ENCODE peak calls at places on chromosomes 1 and 21, in ten cellular contexts. One of them, this sample, is unnamed.

GRCh38 chr1:38370716-38371504 is 324.3 kb upstream of the POU3F1 start:
- DNase-seq in OCI-LY7: no peak
- DNase-seq in astrocyte of the spinal cord: no peak
- DNase-seq in prostate gland: no peak
- DNase-seq in thyroid gland: no peak
- DNase-seq in foreskin fibroblast: no peak
- DNase-seq in neural progenitor cell: no peak
- DNase-seq in IMR-90: no peak
- DNase-seq in heart left ventricle: no peak
- DNase-seq in ovary: no peak
- DNase-seq in this sample: no peak

GRCh38 chr1:14884619-14885175 is 268.9 kb upstream of the TMEM51 start:
- DNase-seq in OCI-LY7: no peak
- DNase-seq in astrocyte of the spinal cord: no peak
- DNase-seq in prostate gland: no peak
- DNase-seq in thyroid gland: no peak
- DNase-seq in foreskin fibroblast: no peak
- DNase-seq in neural progenitor cell: no peak
- DNase-seq in IMR-90: no peak
- DNase-seq in heart left ventricle: no peak
- DNase-seq in ovary: no peak
- DNase-seq in this sample: no peak

GRCh38 chr1:213277036-213277435 is 226.0 kb downstream of the RPS6KC1 start:
- DNase-seq in OCI-LY7: no peak
- DNase-seq in astrocyte of the spinal cord: no peak
- DNase-seq in prostate gland: no peak
- DNase-seq in thyroid gland: no peak
- DNase-seq in foreskin fibroblast: no peak
- DNase-seq in neural progenitor cell: no peak
- DNase-seq in IMR-90: no peak
- DNase-seq in heart left ventricle: no peak
- DNase-seq in ovary: no peak
- DNase-seq in this sample: no peak

GRCh38 chr1:64829411-64830033 is 84.6 kb downstream of the RAVER2 start:
- DNase-seq in OCI-LY7: no peak
- DNase-seq in astrocyte of the spinal cord: no peak
- DNase-seq in prostate gland: no peak
- DNase-seq in thyroid gland: no peak
- DNase-seq in foreskin fibroblast: no peak
- DNase-seq in neural progenitor cell: peak; percentile 48
- DNase-seq in IMR-90: no peak
- DNase-seq in heart left ventricle: no peak
- DNase-seq in ovary: no peak
- DNase-seq in this sample: no peak

GRCh38 chr1:10225573-10225972 is 15.2 kb downstream of the KIF1B start:
- DNase-seq in OCI-LY7: no peak
- DNase-seq in astrocyte of the spinal cord: peak; percentile 52
- DNase-seq in prostate gland: no peak
- DNase-seq in thyroid gland: no peak
- DNase-seq in foreskin fibroblast: peak; percentile 20
- DNase-seq in neural progenitor cell: no peak
- DNase-seq in IMR-90: peak; percentile 43
- DNase-seq in heart left ventricle: no peak
- DNase-seq in ovary: no peak
- DNase-seq in this sample: no peak

GRCh38 chr1:59605761-59606160 is 209.0 kb upstream of the HOOK1 start:
- DNase-seq in OCI-LY7: no peak
- DNase-seq in astrocyte of the spinal cord: peak; percentile 46
- DNase-seq in prostate gland: no peak
- DNase-seq in thyroid gland: no peak
- DNase-seq in foreskin fibroblast: peak; percentile 83
- DNase-seq in neural progenitor cell: no peak
- DNase-seq in IMR-90: peak; percentile 78
- DNase-seq in heart left ventricle: no peak
- DNase-seq in ovary: no peak
- DNase-seq in this sample: no peak

GRCh38 chr21:43800566-43800965 is 11.2 kb downstream of the RRP1 start:
- DNase-seq in OCI-LY7: no peak
- DNase-seq in astrocyte of the spinal cord: no peak
- DNase-seq in prostate gland: no peak
- DNase-seq in thyroid gland: no peak
- DNase-seq in foreskin fibroblast: no peak
- DNase-seq in neural progenitor cell: no peak
- DNase-seq in IMR-90: no peak
- DNase-seq in heart left ventricle: no peak
- DNase-seq in ovary: no peak
- DNase-seq in this sample: no peak

GRCh38 chr1:7705048-7705907 is 65.8 kb upstream of the VAMP3 start:
- DNase-seq in OCI-LY7: no peak
- DNase-seq in astrocyte of the spinal cord: no peak
- DNase-seq in prostate gland: peak; percentile 13
- DNase-seq in thyroid gland: peak; percentile 14
- DNase-seq in foreskin fibroblast: peak; percentile 14
- DNase-seq in neural progenitor cell: peak; percentile 55
- DNase-seq in IMR-90: no peak
- DNase-seq in heart left ventricle: peak; percentile 45
- DNase-seq in ovary: no peak
- DNase-seq in this sample: no peak

GRCh38 chr1:33007190-33008050 is 29.3 kb downstream of the AK2 start:
- DNase-seq in OCI-LY7: peak; percentile 18
- DNase-seq in astrocyte of the spinal cord: peak; percentile 90
- DNase-seq in prostate gland: peak; percentile 33
- DNase-seq in thyroid gland: no peak
- DNase-seq in foreskin fibroblast: peak; percentile 94
- DNase-seq in neural progenitor cell: peak; percentile 44
- DNase-seq in IMR-90: peak; percentile 94
- DNase-seq in heart left ventricle: no peak
- DNase-seq in ovary: no peak
- DNase-seq in this sample: no peak

GRCh38 chr1:172351761-172352161 is 68.7 kb upstream of the C1orf105 start:
- DNase-seq in OCI-LY7: no peak
- DNase-seq in astrocyte of the spinal cord: peak; percentile 68
- DNase-seq in prostate gland: no peak
- DNase-seq in thyroid gland: peak; percentile 46
- DNase-seq in foreskin fibroblast: peak; percentile 54
- DNase-seq in neural progenitor cell: no peak
- DNase-seq in IMR-90: peak; percentile 74
- DNase-seq in heart left ventricle: no peak
- DNase-seq in ovary: no peak
- DNase-seq in this sample: no peak

GRCh38 chr1:59146651-59147358 is 150.1 kb upstream of the FGGY start:
- DNase-seq in OCI-LY7: no peak
- DNase-seq in astrocyte of the spinal cord: peak; percentile 59
- DNase-seq in prostate gland: no peak
- DNase-seq in thyroid gland: peak; percentile 40
- DNase-seq in foreskin fibroblast: peak; percentile 56
- DNase-seq in neural progenitor cell: peak; percentile 66
- DNase-seq in IMR-90: peak; percentile 28
- DNase-seq in heart left ventricle: peak; percentile 73
- DNase-seq in ovary: peak; percentile 53
- DNase-seq in this sample: peak; percentile 80

GRCh38 chr21:33441489-33442477 is 38.0 kb downstream of the TMEM50B start:
- DNase-seq in OCI-LY7: peak; percentile 85
- DNase-seq in astrocyte of the spinal cord: peak; percentile 75
- DNase-seq in prostate gland: no peak
- DNase-seq in thyroid gland: peak; percentile 93
- DNase-seq in foreskin fibroblast: peak; percentile 68
- DNase-seq in neural progenitor cell: no peak
- DNase-seq in IMR-90: peak; percentile 94
- DNase-seq in heart left ventricle: peak; percentile 70
- DNase-seq in ovary: no peak
- DNase-seq in this sample: peak; percentile 89

GRCh38 chr21:28554660-28555475 is 437.8 kb downstream of the LTN1 start:
- DNase-seq in OCI-LY7: no peak
- DNase-seq in astrocyte of the spinal cord: peak; percentile 67
- DNase-seq in prostate gland: no peak
- DNase-seq in thyroid gland: no peak
- DNase-seq in foreskin fibroblast: no peak
- DNase-seq in neural progenitor cell: peak; percentile 3
- DNase-seq in IMR-90: peak; percentile 63
- DNase-seq in heart left ventricle: no peak
- DNase-seq in ovary: no peak
- DNase-seq in this sample: no peak

GRCh38 chr1:227998374-227999055 is 8.3 kb upstream of the WNT3A start:
- DNase-seq in OCI-LY7: no peak
- DNase-seq in astrocyte of the spinal cord: no peak
- DNase-seq in prostate gland: no peak
- DNase-seq in thyroid gland: no peak
- DNase-seq in foreskin fibroblast: no peak
- DNase-seq in neural progenitor cell: no peak
- DNase-seq in IMR-90: no peak
- DNase-seq in heart left ventricle: no peak
- DNase-seq in ovary: no peak
- DNase-seq in this sample: no peak

GRCh38 chr1:214472362-214472761 is 79.0 kb downstream of the PTPN14 start:
- DNase-seq in OCI-LY7: no peak
- DNase-seq in astrocyte of the spinal cord: no peak
- DNase-seq in prostate gland: no peak
- DNase-seq in thyroid gland: no peak
- DNase-seq in foreskin fibroblast: no peak
- DNase-seq in neural progenitor cell: no peak
- DNase-seq in IMR-90: no peak
- DNase-seq in heart left ventricle: no peak
- DNase-seq in ovary: no peak
- DNase-seq in this sample: no peak

GRCh38 chr1:115330480-115331013 is 7.5 kb downstream of the NGF start:
- DNase-seq in OCI-LY7: no peak
- DNase-seq in astrocyte of the spinal cord: peak; percentile 87
- DNase-seq in prostate gland: no peak
- DNase-seq in thyroid gland: no peak
- DNase-seq in foreskin fibroblast: peak; percentile 90
- DNase-seq in neural progenitor cell: no peak
- DNase-seq in IMR-90: peak; percentile 96
- DNase-seq in heart left ventricle: no peak
- DNase-seq in ovary: peak; percentile 50
- DNase-seq in this sample: peak; percentile 71

GRCh38 chr1:38285807-38286530 is 239.4 kb upstream of the POU3F1 start:
- DNase-seq in OCI-LY7: no peak
- DNase-seq in astrocyte of the spinal cord: no peak
- DNase-seq in prostate gland: no peak
- DNase-seq in thyroid gland: no peak
- DNase-seq in foreskin fibroblast: no peak
- DNase-seq in neural progenitor cell: peak; percentile 95
- DNase-seq in IMR-90: no peak
- DNase-seq in heart left ventricle: no peak
- DNase-seq in ovary: no peak
- DNase-seq in this sample: no peak

GRCh38 chr21:40568756-40569155 is 278.2 kb downstream of the DSCAM start:
- DNase-seq in OCI-LY7: no peak
- DNase-seq in astrocyte of the spinal cord: no peak
- DNase-seq in prostate gland: no peak
- DNase-seq in thyroid gland: no peak
- DNase-seq in foreskin fibroblast: no peak
- DNase-seq in neural progenitor cell: no peak
- DNase-seq in IMR-90: no peak
- DNase-seq in heart left ventricle: no peak
- DNase-seq in ovary: no peak
- DNase-seq in this sample: no peak
- H3K4me3 ChIP-seq in OCI-LY7: no peak overlapping the region
- H3K4me3 ChIP-seq in astrocyte of the spinal cord: no peak overlapping the region
- H3K4me3 ChIP-seq in prostate gland: no peak overlapping the region
- H3K4me3 ChIP-seq in thyroid gland: no peak overlapping the region
- H3K4me3 ChIP-seq in foreskin fibroblast: no peak overlapping the region
- H3K4me3 ChIP-seq in neural progenitor cell: no peak overlapping the region
- H3K4me3 ChIP-seq in IMR-90: no peak overlapping the region
- H3K4me3 ChIP-seq in heart left ventricle: no peak overlapping the region
- H3K4me3 ChIP-seq in ovary: no peak overlapping the region
- H3K4me3 ChIP-seq in this sample: no peak overlapping the region

GRCh38 chr1:183922197-183922596 is 115.3 kb downstream of the COLGALT2 start:
- DNase-seq in OCI-LY7: no peak
- DNase-seq in astrocyte of the spinal cord: no peak
- DNase-seq in prostate gland: no peak
- DNase-seq in thyroid gland: no peak
- DNase-seq in foreskin fibroblast: no peak
- DNase-seq in neural progenitor cell: no peak
- DNase-seq in IMR-90: no peak
- DNase-seq in heart left ventricle: no peak
- DNase-seq in ovary: no peak
- DNase-seq in this sample: no peak
- TF ChIP-seq CTCF in OCI-LY7: peak; percentile 34
- TF ChIP-seq CTCF in astrocyte of the spinal cord: no peak
- TF ChIP-seq CTCF in prostate gland: no peak
- TF ChIP-seq CTCF in thyroid gland: no peak
- TF ChIP-seq CTCF in foreskin fibroblast: no peak
- TF ChIP-seq CTCF in neural progenitor cell: peak; percentile 19
- TF ChIP-seq CTCF in IMR-90: no peak
- TF ChIP-seq CTCF in heart left ventricle: peak; percentile 32
- TF ChIP-seq CTCF in ovary: no peak
- TF ChIP-seq CTCF in this sample: no peak

DNA sequence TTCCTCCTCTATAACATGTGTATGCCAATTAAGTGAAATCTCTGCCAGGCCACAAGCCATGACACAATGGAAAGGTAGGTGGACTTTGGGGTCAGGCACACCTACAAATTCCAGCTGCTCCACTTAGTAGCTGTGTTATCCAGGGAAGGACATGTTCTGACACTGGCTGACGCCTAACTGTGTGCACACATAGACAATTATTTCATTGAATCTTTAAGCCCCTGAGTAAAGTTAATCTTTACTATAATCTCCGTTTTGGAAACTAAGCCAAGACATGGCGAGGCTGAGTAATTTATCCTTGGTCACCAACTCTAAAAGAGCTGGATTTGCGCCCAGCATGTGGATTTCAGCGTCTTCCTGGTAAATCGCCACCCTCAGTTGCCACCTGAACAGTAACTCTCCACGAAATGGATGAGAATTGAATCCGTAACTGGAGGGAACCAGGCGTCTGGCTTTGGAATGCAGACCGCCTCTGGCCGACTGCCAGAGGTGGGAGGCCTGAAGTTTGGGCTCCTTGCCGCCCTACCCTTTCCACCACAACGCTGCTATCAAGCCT is 925 bp upstream of the SNRPE start:
- DNase-seq in OCI-LY7: no peak
- DNase-seq in astrocyte of the spinal cord: peak; percentile 50
- DNase-seq in prostate gland: peak; percentile 85
- DNase-seq in thyroid gland: peak; percentile 33
- DNase-seq in foreskin fibroblast: peak; percentile 58
- DNase-seq in neural progenitor cell: peak; percentile 20
- DNase-seq in IMR-90: peak; percentile 10
- DNase-seq in heart left ventricle: no peak
- DNase-seq in ovary: peak; percentile 56
- DNase-seq in this sample: no peak
- H3K4me3 ChIP-seq in OCI-LY7: no peak overlapping the region
- H3K4me3 ChIP-seq in astrocyte of the spinal cord: peak overlapping the region; percentile 100
- H3K4me3 ChIP-seq in prostate gland: peak overlapping the region; percentile 69
- H3K4me3 ChIP-seq in thyroid gland: no peak overlapping the region
- H3K4me3 ChIP-seq in foreskin fibroblast: peak overlapping the region; percentile 70
- H3K4me3 ChIP-seq in neural progenitor cell: no peak overlapping the region
- H3K4me3 ChIP-seq in IMR-90: no peak overlapping the region
- H3K4me3 ChIP-seq in heart left ventricle: no peak overlapping the region
- H3K4me3 ChIP-seq in ovary: peak overlapping the region; percentile 84
- H3K4me3 ChIP-seq in this sample: peak overlapping the region; percentile 99

DNA sequence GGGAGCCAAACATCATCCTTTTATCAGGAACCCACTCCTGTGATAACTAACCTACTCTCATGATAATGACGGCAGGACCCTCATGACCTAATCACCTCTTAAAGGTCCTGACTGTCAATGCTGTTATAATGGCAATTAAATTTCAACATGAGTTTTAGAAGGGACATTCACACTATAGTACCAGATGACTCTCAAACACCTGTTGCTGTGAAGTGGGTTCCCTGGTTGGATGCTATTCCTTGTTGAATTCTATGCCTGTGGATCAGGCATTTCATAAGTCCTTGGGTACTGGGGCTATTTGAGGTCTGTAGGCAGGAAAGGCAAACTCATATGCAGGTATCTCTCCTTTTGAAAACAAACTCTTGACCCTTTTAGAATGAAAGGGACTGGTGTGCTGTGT is 7.5 kb upstream of the ZSWIM5 start:
- DNase-seq in OCI-LY7: no peak
- DNase-seq in astrocyte of the spinal cord: no peak
- DNase-seq in prostate gland: no peak
- DNase-seq in thyroid gland: no peak
- DNase-seq in foreskin fibroblast: no peak
- DNase-seq in neural progenitor cell: no peak
- DNase-seq in IMR-90: no peak
- DNase-seq in heart left ventricle: no peak
- DNase-seq in ovary: no peak
- DNase-seq in this sample: no peak
- TF ChIP-seq CTCF in OCI-LY7: no peak
- TF ChIP-seq CTCF in astrocyte of the spinal cord: no peak
- TF ChIP-seq CTCF in prostate gland: no peak
- TF ChIP-seq CTCF in thyroid gland: no peak
- TF ChIP-seq CTCF in foreskin fibroblast: no peak
- TF ChIP-seq CTCF in neural progenitor cell: no peak
- TF ChIP-seq CTCF in IMR-90: no peak
- TF ChIP-seq CTCF in heart left ventricle: no peak
- TF ChIP-seq CTCF in ovary: no peak
- TF ChIP-seq CTCF in this sample: no peak